ENCODE peak calls at places on chromosomes 5 and 9, in six cellular contexts. One of them, this sample, is unnamed.

GRCh38 chr5:53170748-53171349 is 61.3 kb upstream of the MOCS2 start:
- DNase-seq in CD4-positive, alpha-beta memory T cell: no peak
- DNase-seq in MV-4-11: no peak
- DNase-seq in neural crest cell: peak; percentile 4
- DNase-seq in GM04503: no peak
- DNase-seq in amniotic stem cell: no peak
- DNase-seq in this sample: no peak

GRCh38 chr5:160284271-160284670 is 28.1 kb downstream of the CCNJL start:
- DNase-seq in CD4-positive, alpha-beta memory T cell: no peak
- DNase-seq in MV-4-11: no peak
- DNase-seq in neural crest cell: no peak
- DNase-seq in GM04503: no peak
- DNase-seq in amniotic stem cell: no peak
- DNase-seq in this sample: no peak

GRCh38 chr9:107809859-107810492 is 320.4 kb upstream of the KLF4 start:
- DNase-seq in CD4-positive, alpha-beta memory T cell: no peak
- DNase-seq in MV-4-11: no peak
- DNase-seq in neural crest cell: no peak
- DNase-seq in GM04503: no peak
- DNase-seq in amniotic stem cell: no peak
- DNase-seq in this sample: no peak

GRCh38 chr5:32541241-32541640 is 44.1 kb upstream of the SUB1 start:
- DNase-seq in CD4-positive, alpha-beta memory T cell: no peak
- DNase-seq in MV-4-11: no peak
- DNase-seq in neural crest cell: no peak
- DNase-seq in GM04503: no peak
- DNase-seq in amniotic stem cell: no peak
- DNase-seq in this sample: no peak

GRCh38 chr5:129511291-129511690 is 51.2 kb downstream of the ADAMTS19 start:
- DNase-seq in CD4-positive, alpha-beta memory T cell: no peak
- DNase-seq in MV-4-11: no peak
- DNase-seq in neural crest cell: no peak
- DNase-seq in GM04503: no peak
- DNase-seq in amniotic stem cell: no peak
- DNase-seq in this sample: no peak

GRCh38 chr5:32805966-32806626 is 95.0 kb downstream of the NPR3 start:
- DNase-seq in CD4-positive, alpha-beta memory T cell: no peak
- DNase-seq in MV-4-11: no peak
- DNase-seq in neural crest cell: no peak
- DNase-seq in GM04503: peak; percentile 58
- DNase-seq in amniotic stem cell: peak; percentile 68
- DNase-seq in this sample: no peak

GRCh38 chr9:121637441-121638222 is 13.8 kb upstream of the DAB2IP start:
- DNase-seq in CD4-positive, alpha-beta memory T cell: no peak
- DNase-seq in MV-4-11: peak; percentile 17
- DNase-seq in neural crest cell: no peak
- DNase-seq in GM04503: no peak
- DNase-seq in amniotic stem cell: no peak
- DNase-seq in this sample: no peak

GRCh38 chr5:13945271-13945670 is 783 bp upstream of the DNAH5 start:
- DNase-seq in CD4-positive, alpha-beta memory T cell: no peak
- DNase-seq in MV-4-11: no peak
- DNase-seq in neural crest cell: no peak
- DNase-seq in GM04503: no peak
- DNase-seq in amniotic stem cell: no peak
- DNase-seq in this sample: no peak

GRCh38 chr5:163561339-163561738 is 55.9 kb downstream of the MAT2B start:
- DNase-seq in CD4-positive, alpha-beta memory T cell: no peak
- DNase-seq in MV-4-11: no peak
- DNase-seq in neural crest cell: no peak
- DNase-seq in GM04503: no peak
- DNase-seq in amniotic stem cell: no peak
- DNase-seq in this sample: no peak

GRCh38 chr5:177067491-177067890 is 19.2 kb upstream of the FGFR4 start:
- DNase-seq in CD4-positive, alpha-beta memory T cell: no peak
- DNase-seq in MV-4-11: no peak
- DNase-seq in neural crest cell: no peak
- DNase-seq in GM04503: peak; percentile 13
- DNase-seq in amniotic stem cell: no peak
- DNase-seq in this sample: no peak

GRCh38 chr5:82358454-82358853 is 80.3 kb upstream of the RPS23 start:
- DNase-seq in CD4-positive, alpha-beta memory T cell: no peak
- DNase-seq in MV-4-11: peak; percentile 75
- DNase-seq in neural crest cell: no peak
- DNase-seq in GM04503: no peak
- DNase-seq in amniotic stem cell: no peak
- DNase-seq in this sample: no peak

GRCh38 chr5:55896663-55897062 is 45.5 kb downstream of the IL31RA start:
- DNase-seq in CD4-positive, alpha-beta memory T cell: no peak
- DNase-seq in MV-4-11: peak; percentile 8
- DNase-seq in neural crest cell: no peak
- DNase-seq in GM04503: no peak
- DNase-seq in amniotic stem cell: no peak
- DNase-seq in this sample: no peak

GRCh38 chr5:52132053-52132452 is 655.7 kb upstream of the ITGA1 start:
- DNase-seq in CD4-positive, alpha-beta memory T cell: no peak
- DNase-seq in MV-4-11: no peak
- DNase-seq in neural crest cell: no peak
- DNase-seq in GM04503: no peak
- DNase-seq in amniotic stem cell: no peak
- DNase-seq in this sample: no peak

This sample was measured in GM12891.